ENCODE peak calls at places on chromosomes 16 and 17, in five cellular contexts. T is IMR-90, O is pancreas, Q is lower lobe of right lung, W is heart right ventricle. R is an unnamed sample.

GRCh38 chr17:31416503-31416923 is 25.0 kb downstream of the RAB11FIP4 start:
- DNase-seq in T (peak; percentile 6), O (no peak), Q (no peak), W (peak; percentile 19), R (no peak)

GRCh38 chr17:59846391-59847165 is 46.2 kb downstream of the TUBD1 start:
- DNase-seq in T (peak; percentile 94), O (no peak), Q (no peak), W (no peak), R (no peak)

GRCh38 chr16:23282508-23282907 is 19.6 kb upstream of the SCNN1B start:
- DNase-seq in T (no peak), O (no peak), Q (no peak), W (no peak), R (no peak)

GRCh38 chr17:66423436-66423922 is 121.1 kb downstream of the PRKCA start:
- DNase-seq in T (no peak), O (no peak), Q (no peak), W (no peak), R (no peak)

GRCh38 chr17:66976781-66977201 is 12.3 kb downstream of the CACNG4 start:
- DNase-seq in T (no peak), O (no peak), Q (no peak), W (no peak), R (no peak)

GRCh38 chr17:6567528-6568185 is 11.3 kb upstream of the PITPNM3 start:
- DNase-seq in T (no peak), O (peak; percentile 21), Q (peak; percentile 69), W (no peak), R (no peak)

GRCh38 chr17:39000021-39000601 is 32.9 kb upstream of the FBXO47 start:
- DNase-seq in T (peak; percentile 27), O (no peak), Q (no peak), W (no peak), R (no peak)

GRCh38 chr16:12461201-12461600 is 342.5 kb downstream of the CPPED1 start:
- DNase-seq in T (peak; percentile 10), O (no peak), Q (no peak), W (no peak), R (no peak)

GRCh38 chr16:24463196-24463945 is 76.0 kb upstream of the RBBP6 start:
- DNase-seq in T (no peak), O (no peak), Q (no peak), W (no peak), R (no peak)

GRCh38 chr16:76835319-76835718 is 355.7 kb upstream of the MON1B start:
- DNase-seq in T (no peak), O (no peak), Q (no peak), W (no peak), R (no peak)

GRCh38 chr16:10266809-10267208 is 84.6 kb upstream of the GRIN2A start:
- DNase-seq in T (no peak), O (no peak), Q (no peak), W (no peak), R (no peak)

GRCh38 chr16:8849411-8850011 is 19.3 kb downstream of the CARHSP1 start:
- DNase-seq in T (no peak), O (no peak), Q (no peak), W (peak; percentile 2), R (no peak)

GRCh38 chr17:48057626-48058025 is 9.5 kb downstream of the NFE2L1 start:
- DNase-seq in T (no peak), O (no peak), Q (no peak), W (no peak), R (no peak)

GRCh38 chr16:85840801-85841200 is 41.3 kb downstream of the COX4I1 start:
- DNase-seq in T (no peak), O (no peak), Q (peak; percentile 40), W (no peak), R (no peak)

GRCh38 chr17:8875957-8876356 is 8.5 kb upstream of the PIK3R6 start:
- DNase-seq in T (peak; percentile 21), O (no peak), Q (no peak), W (no peak), R (no peak)

GRCh38 chr17:31517524-31517923 is 126.0 kb downstream of the RAB11FIP4 start:
- DNase-seq in T (no peak), O (no peak), Q (no peak), W (no peak), R (no peak)

GRCh38 chr17:50560185-50560824 is at the start of gene CACNA1G:
- DNase-seq in T (peak; percentile 70), O (peak; percentile 93), Q (peak; percentile 87), W (peak; percentile 89), R (peak; percentile 83)

GRCh38 chr17:9098242-9098641 is 76.9 kb downstream of the NTN1 start:
- DNase-seq in T (no peak), O (no peak), Q (no peak), W (no peak), R (no peak)

GRCh38 chr17:69773081-69773480 is 301.9 kb upstream of the KCNJ16 start:
- DNase-seq in T (peak; percentile 43), O (no peak), Q (no peak), W (no peak), R (no peak)

GRCh38 chr17:77349976-77350830 is 209.4 kb downstream of the SEC14L1 start:
- DNase-seq in T (peak; percentile 86), O (no peak), Q (no peak), W (peak; percentile 65), R (no peak)

GRCh38 chr17:58333396-58334207 is 5.0 kb upstream of the TSPOAP1 start:
- DNase-seq in T (no peak), O (no peak), Q (peak; percentile 19), W (no peak), R (no peak)

GRCh38 chr16:78240459-78241222 is 141.2 kb downstream of the WWOX start:
- DNase-seq in T (no peak), O (peak; percentile 66), Q (peak; percentile 51), W (no peak), R (peak; percentile 62)

GRCh38 chr16:9378876-9379275 is 287.4 kb downstream of the HAPSTR1 start:
- DNase-seq in T (no peak), O (no peak), Q (no peak), W (no peak), R (no peak)

GRCh38 chr16:49457196-49457595 is 83.6 kb downstream of the C16orf78 start:
- DNase-seq in T (no peak), O (no peak), Q (no peak), W (no peak), R (no peak)

GRCh38 chr17:82933911-82934310 is 94.1 kb upstream of the ZNF750 start:
- DNase-seq in T (no peak), O (no peak), Q (peak; percentile 16), W (no peak), R (peak; percentile 38)
- TF ChIP-seq CTCF in T (no peak), O (no peak), Q (no peak), W (no peak), R (no peak)

DNA sequence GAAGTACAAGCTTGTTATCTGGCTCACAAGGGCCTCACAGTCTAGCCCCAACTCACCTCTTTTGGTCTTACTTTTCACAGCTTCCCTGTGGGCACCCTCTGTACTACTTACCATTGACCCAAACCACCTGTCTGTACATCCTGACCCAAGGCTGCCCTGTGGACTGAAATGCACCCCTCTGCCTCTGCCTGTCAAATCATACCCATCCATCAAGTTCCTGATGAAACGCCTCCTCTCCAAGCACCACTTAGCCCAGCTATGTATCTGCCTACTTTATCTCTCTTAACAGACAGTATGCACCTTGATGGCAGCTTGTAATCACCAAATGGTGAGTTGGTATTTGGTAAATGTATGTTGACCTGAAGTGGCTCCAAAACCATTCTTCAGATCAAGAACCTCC is 7.5 kb upstream of the MAP3K14 start:
- DNase-seq in T (no peak), O (no peak), Q (peak; percentile 2), W (no peak), R (no peak)
- H3K27ac ChIP-seq in T (no peak overlapping the region), O (no peak overlapping the region), Q (no peak overlapping the region), W (no peak overlapping the region), R (no peak overlapping the region)

GRCh38 chr17:75848523-75849303 is 4.5 kb upstream of the UNC13D start:
- DNase-seq in T (peak; percentile 32), O (peak; percentile 95), Q (peak; percentile 87), W (peak; percentile 80), R (peak; percentile 79)
- H3K4me1 ChIP-seq in T (peaks cover 10% of the 10 kb centered on the region), O (peaks cover 57% of the 10 kb centered on the region), Q (peaks cover 78% of the 10 kb centered on the region), W (peaks cover 98% of the 10 kb centered on the region), R (peaks cover 73% of the 10 kb centered on the region)

DNA sequence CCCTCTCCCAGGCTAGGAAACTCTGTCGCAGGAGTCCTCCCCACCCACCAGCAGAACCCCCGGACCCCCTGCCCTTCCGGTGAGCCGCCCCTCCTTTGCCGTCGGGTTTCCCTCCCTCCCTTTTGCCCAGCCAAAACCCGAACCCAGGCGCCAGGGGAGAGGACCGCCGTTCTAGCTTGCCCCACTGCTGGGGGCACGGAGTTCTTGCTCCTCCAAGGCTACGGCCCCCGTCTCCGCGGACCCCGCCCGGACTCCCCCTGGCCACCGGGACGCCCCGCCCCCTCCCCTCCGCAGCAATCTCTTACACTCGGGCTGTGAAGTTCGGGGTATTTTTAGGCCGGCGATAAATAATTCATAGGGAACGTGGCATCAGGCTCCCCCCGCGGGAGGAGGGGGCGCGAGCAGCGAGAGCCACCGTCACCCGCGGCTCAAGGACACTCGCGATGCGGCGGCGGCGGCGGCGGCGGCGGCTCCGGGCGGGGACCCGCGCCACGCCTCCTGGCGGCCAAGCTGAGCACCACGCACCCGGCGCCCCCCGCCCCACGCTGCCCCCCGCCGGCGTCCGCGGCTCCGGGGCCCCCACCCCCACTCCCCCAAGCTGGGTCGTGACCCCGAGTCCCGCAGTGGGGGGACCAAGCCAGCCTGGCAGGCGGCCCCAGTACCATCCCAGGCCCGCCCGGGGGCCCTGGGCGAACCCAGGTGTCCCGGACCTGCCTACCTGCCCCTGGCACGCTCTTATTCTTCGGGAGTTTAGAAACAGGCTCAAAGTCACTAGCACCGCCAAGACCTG is at the start of gene GRIN2C:
- DNase-seq in T (no peak), O (no peak), Q (no peak), W (no peak), R (no peak)
- TF ChIP-seq CTCF in T (peak; percentile 24), O (peak; percentile 19), Q (peak; percentile 27), W (peak; percentile 31), R (peak; percentile 12)

DNA sequence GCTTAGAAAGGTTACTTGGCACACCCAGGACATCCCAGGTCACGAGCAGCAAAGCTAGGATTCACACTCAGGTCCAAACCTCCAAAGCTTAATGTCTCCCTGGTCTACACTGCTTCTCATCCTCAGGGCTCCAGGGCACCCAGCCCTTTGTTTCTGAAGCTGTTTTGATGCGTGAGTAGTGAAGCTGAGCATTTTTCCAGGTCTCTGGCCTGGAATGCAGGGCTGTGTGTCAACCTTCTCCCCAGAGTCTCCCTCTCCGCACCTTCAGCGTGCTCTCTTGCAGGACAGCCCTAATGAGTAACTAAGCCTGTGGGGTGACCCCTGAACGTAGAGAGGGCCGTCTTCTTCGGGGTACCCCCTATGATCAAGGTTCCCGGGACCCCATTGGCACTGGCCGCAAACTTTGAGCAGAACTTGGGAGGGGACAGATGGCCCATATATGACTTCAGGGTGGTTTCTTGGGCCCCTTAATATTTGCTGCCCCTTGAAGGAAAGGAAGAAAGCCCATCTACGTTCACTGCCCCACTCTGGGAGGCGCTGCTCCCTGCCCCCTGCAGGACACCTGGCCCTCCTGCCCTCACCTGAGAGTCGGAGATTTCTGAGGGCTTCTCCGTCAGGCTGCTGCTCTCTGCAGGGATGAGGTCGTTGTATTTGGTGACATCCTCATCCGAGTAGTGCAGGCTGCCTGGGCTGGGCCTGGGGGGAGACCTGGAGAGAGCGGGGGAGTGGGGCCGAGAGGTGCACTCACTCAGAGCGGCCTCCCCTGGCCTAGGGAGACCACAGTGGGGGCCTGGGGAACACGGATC is 36.4 kb upstream of the CDC42EP4 start:
- DNase-seq in T (no peak), O (no peak), Q (no peak), W (no peak), R (no peak)
- H3K27ac ChIP-seq in T (no peak overlapping the region), O (no peak overlapping the region), Q (no peak overlapping the region), W (no peak overlapping the region), R (no peak overlapping the region)